ENCODE peak calls at places on chromosomes 11 and 22, in four cellular contexts. One of them, this sample, is unnamed.

GRCh38 chr22:29167032-29167911 is 38.4 kb upstream of the EMID1 start:
- DNase-seq in BJ: no peak
- DNase-seq in neural progenitor cell: no peak
- DNase-seq in AG09319: no peak
- DNase-seq in this sample: no peak

GRCh38 chr22:36334838-36335603 is 52.7 kb downstream of the MYH9 start:
- DNase-seq in neural progenitor cell: peak
- DNase-seq in BJ: no peak
- DNase-seq in AG09319: no peak
- DNase-seq in this sample: peak

GRCh38 chr11:94656968-94657367 is 89.8 kb downstream of the PIWIL4 start:
- DNase-seq in neural progenitor cell: peak
- DNase-seq in AG09319: no peak
- DNase-seq in BJ: no peak
- DNase-seq in this sample: no peak

GRCh38 chr11:13970986-13971385 is 8.5 kb downstream of the SPON1 start:
- DNase-seq in neural progenitor cell: peak
- DNase-seq in AG09319: no peak
- DNase-seq in BJ: no peak
- DNase-seq in this sample: no peak

GRCh38 chr11:96279421-96280290 is 63.3 kb downstream of the MAML2 start:
- DNase-seq in AG09319: no peak
- DNase-seq in neural progenitor cell: no peak
- DNase-seq in BJ: no peak
- DNase-seq in this sample: no peak

GRCh38 chr11:58636587-58636986 is 14.1 kb downstream of the CNTF start:
- DNase-seq in BJ: no peak
- DNase-seq in neural progenitor cell: no peak
- DNase-seq in AG09319: no peak
- DNase-seq in this sample: no peak

GRCh38 chr11:45173064-45173463 is 26.6 kb downstream of the PRDM11 start:
- DNase-seq in AG09319: no peak
- DNase-seq in BJ: no peak
- DNase-seq in neural progenitor cell: no peak
- DNase-seq in this sample: no peak

GRCh38 chr11:106353031-106353430 is 275.6 kb downstream of the AASDHPPT start:
- DNase-seq in BJ: no peak
- DNase-seq in AG09319: no peak
- DNase-seq in neural progenitor cell: no peak
- DNase-seq in this sample: no peak

GRCh38 chr11:14638561-14638960 is 5.0 kb upstream of the PDE3B start:
- DNase-seq in BJ: no peak
- DNase-seq in neural progenitor cell: no peak
- DNase-seq in AG09319: no peak
- DNase-seq in this sample: no peak

GRCh38 chr11:10898003-10898762 is 40.3 kb upstream of the ZBED5 start:
- DNase-seq in AG09319: no peak
- DNase-seq in neural progenitor cell: no peak
- DNase-seq in BJ: no peak
- DNase-seq in this sample: no peak

GRCh38 chr22:40487663-40488249 is 117.4 kb downstream of the SGSM3 start:
- DNase-seq in AG09319: no peak
- DNase-seq in BJ: no peak
- DNase-seq in neural progenitor cell: no peak
- DNase-seq in this sample: no peak

GRCh38 chr11:12556788-12557384 is 117.3 kb upstream of the TEAD1 start:
- DNase-seq in neural progenitor cell: peak
- DNase-seq in BJ: peak
- DNase-seq in AG09319: peak
- DNase-seq in this sample: peak

GRCh38 chr11:60788401-60789110 is 3.4 kb downstream of the MS4A10 start:
- DNase-seq in AG09319: no peak
- DNase-seq in BJ: no peak
- DNase-seq in neural progenitor cell: no peak
- DNase-seq in this sample: no peak

GRCh38 chr11:120520091-120520822 is 8.7 kb downstream of the GRIK4 start:
- DNase-seq in AG09319: no peak
- DNase-seq in neural progenitor cell: no peak
- DNase-seq in BJ: no peak
- DNase-seq in this sample: no peak

GRCh38 chr22:26570864-26571525 is 18.9 kb downstream of the TPST2 start:
- DNase-seq in BJ: no peak
- DNase-seq in neural progenitor cell: no peak
- DNase-seq in AG09319: no peak
- DNase-seq in this sample: no peak

GRCh38 chr22:26673485-26673884 is 16.1 kb downstream of the MIAT start:
- DNase-seq in BJ: no peak
- DNase-seq in neural progenitor cell: no peak
- DNase-seq in AG09319: no peak
- DNase-seq in this sample: no peak

GRCh38 chr11:15816270-15816871 is 540.0 kb downstream of the SOX6 start:
- DNase-seq in BJ: no peak
- DNase-seq in neural progenitor cell: no peak
- DNase-seq in AG09319: no peak
- DNase-seq in this sample: peak

GRCh38 chr11:35786188-35786587 is 123.6 kb downstream of the TRIM44 start:
- DNase-seq in AG09319: no peak
- DNase-seq in neural progenitor cell: no peak
- DNase-seq in BJ: no peak
- DNase-seq in this sample: no peak

GRCh38 chr11:111976614-111977140 is 39.5 kb downstream of the DIXDC1 start:
- DNase-seq in AG09319: no peak
- DNase-seq in BJ: no peak
- DNase-seq in neural progenitor cell: no peak
- DNase-seq in this sample: no peak

GRCh38 chr11:86499723-86500129 is 125.0 kb downstream of the CCDC81 start:
- DNase-seq in BJ: no peak
- DNase-seq in neural progenitor cell: no peak
- DNase-seq in AG09319: no peak
- DNase-seq in this sample: no peak

GRCh38 chr11:116499396-116500001 is 273.3 kb downstream of the BUD13 start:
- DNase-seq in neural progenitor cell: peak
- DNase-seq in AG09319: peak
- DNase-seq in BJ: no peak
- DNase-seq in this sample: no peak

GRCh38 chr11:122578168-122578825 is 77.2 kb upstream of the UBASH3B start:
- DNase-seq in neural progenitor cell: no peak
- DNase-seq in BJ: no peak
- DNase-seq in AG09319: no peak
- DNase-seq in this sample: no peak
- TF ChIP-seq CTCF in neural progenitor cell: no peak
- TF ChIP-seq CTCF in BJ: peak
- TF ChIP-seq CTCF in AG09319: peak
- TF ChIP-seq CTCF in this sample: peak

DNA sequence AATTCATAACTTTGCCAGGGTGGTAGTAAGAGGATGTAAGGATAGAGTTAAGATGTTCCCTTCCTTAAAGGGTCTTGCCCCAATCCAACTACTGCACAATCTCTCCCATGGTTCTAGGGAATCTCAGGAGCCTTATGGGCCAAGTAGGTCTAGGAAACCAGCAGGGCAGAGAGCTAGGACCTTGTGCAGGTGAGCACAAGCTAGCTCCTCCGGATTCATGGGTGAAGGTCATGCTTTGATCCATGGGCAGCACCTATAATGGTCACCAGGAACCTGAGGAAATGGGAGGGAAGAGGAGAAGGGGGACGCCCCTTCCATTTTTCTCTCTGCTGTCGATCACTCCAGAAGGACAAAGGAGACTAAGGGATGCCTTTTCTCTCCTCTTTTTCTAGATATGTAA is 16.8 kb downstream of the KCNJ11 start:
- DNase-seq in AG09319: no peak
- DNase-seq in neural progenitor cell: peak
- DNase-seq in BJ: no peak
- DNase-seq in this sample: no peak
- TF ChIP-seq CTCF in AG09319: no peak
- TF ChIP-seq CTCF in neural progenitor cell: no peak
- TF ChIP-seq CTCF in BJ: no peak
- TF ChIP-seq CTCF in this sample: no peak

DNA sequence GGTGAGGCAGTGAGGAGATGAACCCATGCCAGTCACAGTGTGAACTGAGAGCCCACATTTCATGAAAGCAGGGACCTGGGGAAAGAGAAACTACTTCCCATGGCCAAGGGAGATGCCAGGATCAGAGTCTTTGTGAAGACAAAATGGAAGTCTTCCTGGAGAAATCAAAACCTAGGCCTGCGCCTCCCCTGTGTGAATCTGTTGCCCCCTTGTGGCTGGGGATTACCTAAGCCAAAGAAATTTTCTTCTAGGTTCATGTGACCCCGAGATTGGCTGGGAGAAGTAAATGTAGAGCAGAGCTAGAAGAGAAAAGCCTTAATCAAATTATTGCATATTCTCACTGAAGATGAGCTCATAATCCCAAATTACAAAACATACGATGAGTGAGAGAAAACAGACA is 1075.3 kb downstream of the TBC1D22A start:
- DNase-seq in neural progenitor cell: peak
- DNase-seq in BJ: no peak
- DNase-seq in AG09319: no peak
- DNase-seq in this sample: no peak
- TF ChIP-seq CTCF in neural progenitor cell: peak
- TF ChIP-seq CTCF in BJ: no peak
- TF ChIP-seq CTCF in AG09319: peak
- TF ChIP-seq CTCF in this sample: peak

DNA sequence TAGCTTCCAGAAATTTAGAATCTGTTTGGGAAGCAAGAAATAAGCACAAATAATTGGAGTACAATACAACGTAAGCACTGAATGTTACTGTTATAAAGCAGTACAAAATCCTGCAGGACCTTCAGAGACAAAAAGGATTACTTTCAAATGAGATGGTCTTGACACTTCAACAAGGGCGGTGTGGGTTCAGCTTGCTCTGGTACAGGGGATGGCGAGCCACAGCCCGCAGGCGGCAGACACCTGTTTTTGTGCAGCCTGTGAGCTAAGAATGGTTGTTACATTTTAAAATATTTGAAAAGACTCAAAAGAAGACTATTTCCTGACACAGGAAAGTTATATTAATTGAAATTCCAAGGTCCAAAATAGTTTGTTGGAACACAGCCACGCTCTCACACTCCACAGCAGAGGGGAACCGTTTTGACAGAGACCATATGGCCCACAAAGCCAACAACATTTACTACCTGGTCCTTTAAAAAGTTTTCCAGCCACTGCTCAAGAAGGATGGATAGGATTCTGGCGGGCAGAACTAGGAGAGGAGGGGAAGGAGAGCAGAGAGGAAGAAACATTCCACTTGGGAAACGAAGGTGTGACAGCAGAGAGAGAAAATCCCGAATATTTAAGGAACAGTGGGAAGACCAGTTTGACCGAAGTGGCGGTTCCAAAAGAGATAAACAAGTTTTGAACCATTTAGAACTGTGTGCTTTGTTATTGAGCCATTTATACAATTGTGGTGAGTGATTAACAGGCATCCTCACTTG is 6.3 kb downstream of the PRDM10 start:
- DNase-seq in BJ: no peak
- DNase-seq in AG09319: no peak
- DNase-seq in neural progenitor cell: no peak
- DNase-seq in this sample: no peak
- TF ChIP-seq CTCF in BJ: no peak
- TF ChIP-seq CTCF in AG09319: no peak
- TF ChIP-seq CTCF in neural progenitor cell: no peak
- TF ChIP-seq CTCF in this sample: no peak